ENCODE peak calls at places on chromosomes 11 and 22, in six cellular contexts. H is SHP77, X is lower leg skin, O is stomach, B is testis, T is left ventricle myocardium inferior. M is an unnamed sample.

GRCh38 chr11:8068605-8069221 is 12.3 kb upstream of the TUB start:
- DNase-seq in H (no peak), X (peak), O (no peak), B (peak), T (peak), M (no peak)

GRCh38 chr11:2446590-2447252 is 1.9 kb downstream of the KCNQ1 start:
- DNase-seq in H (no peak), X (no peak), O (no peak), B (no peak), T (no peak), M (no peak)

GRCh38 chr11:119617343-119617713 is 111.7 kb downstream of the NECTIN1 start:
- DNase-seq in H (no peak), X (no peak), O (no peak), B (no peak), T (no peak), M (no peak)

GRCh38 chr22:29314537-29315285 is 786 bp downstream of the RASL10A start:
- DNase-seq in H (no peak), X (no peak), O (no peak), B (no peak), T (no peak), M (no peak)

GRCh38 chr11:2387266-2387982 is 10.3 kb downstream of the CD81 start:
- DNase-seq in H (no peak), X (no peak), O (no peak), B (no peak), T (no peak), M (no peak)

GRCh38 chr11:7060828-7061227 is 28.0 kb upstream of the RBMXL2 start:
- DNase-seq in H (no peak), X (no peak), O (no peak), B (no peak), T (no peak), M (no peak)

GRCh38 chr11:10673476-10674062 is 20.0 kb downstream of the IRAG1 start:
- DNase-seq in H (no peak), X (no peak), O (no peak), B (no peak), T (no peak), M (no peak)

GRCh38 chr11:45225961-45226871 is 59.9 kb downstream of the SYT13 start:
- DNase-seq in H (no peak), X (no peak), O (no peak), B (no peak), T (no peak), M (no peak)

GRCh38 chr11:124978316-124978715 is 24.3 kb downstream of the CCDC15 start:
- DNase-seq in H (no peak), X (no peak), O (no peak), B (no peak), T (no peak), M (no peak)

GRCh38 chr22:38148252-38148651 is 33.4 kb downstream of the PLA2G6 start:
- DNase-seq in H (no peak), X (no peak), O (no peak), B (no peak), T (no peak), M (no peak)

GRCh38 chr11:119764108-119764874 is 35.3 kb upstream of the NECTIN1 start:
- DNase-seq in H (no peak), X (no peak), O (no peak), B (peak), T (peak), M (no peak)

GRCh38 chr11:2792376-2793250 is 92.8 kb upstream of the KCNQ1OT1 start:
- DNase-seq in H (no peak), X (peak), O (peak), B (no peak), T (peak), M (no peak)

GRCh38 chr22:44842417-44842816 is 90.0 kb downstream of the ARHGAP8 start:
- DNase-seq in H (peak), X (no peak), O (no peak), B (no peak), T (no peak), M (no peak)

GRCh38 chr11:26621147-26621546 is 49.1 kb upstream of the MUC15 start:
- DNase-seq in H (no peak), X (no peak), O (no peak), B (no peak), T (no peak), M (peak)

GRCh38 chr11:64710418-64711137 is 12.4 kb downstream of the NRXN2 start:
- DNase-seq in H (no peak), X (no peak), O (no peak), B (no peak), T (no peak), M (no peak)

GRCh38 chr11:46279393-46280099 is 2.1 kb downstream of the CREB3L1 start:
- DNase-seq in H (peak), X (no peak), O (peak), B (peak), T (peak), M (no peak)

GRCh38 chr11:75762885-75763284 is 5.7 kb upstream of the DGAT2 start:
- DNase-seq in H (no peak), X (no peak), O (no peak), B (no peak), T (no peak), M (no peak)

M was measured in NCI-H460.